ENCODE peak calls at places on chromosome X, in nine cellular contexts. X is vagina, H is SK-N-SH, V is transverse colon, Y is suprapubic skin, R is GM23338, S is breast epithelium, U is esophagus muscularis mucosa, J is prostate gland. B is an unnamed sample.

GRCh38 chrX:45322820-45323219 is 122.1 kb upstream of the DIPK2B start:
- DNase-seq in X (no peak), H (no peak), V (no peak), Y (no peak), R (peak; percentile 0), S (no peak), U (no peak), J (no peak), B (no peak)

GRCh38 chrX:22666441-22666840 is 333.3 kb upstream of the DDX53 start:
- DNase-seq in X (no peak), H (peak; percentile 31), V (no peak), Y (no peak), R (peak; percentile 73), S (no peak), U (no peak), J (no peak), B (no peak)

GRCh38 chrX:84187501-84188319 is at the start of gene RPS6KA6:
- DNase-seq in X (no peak), H (peak; percentile 64), V (peak; percentile 22), Y (peak; percentile 72), R (peak; percentile 53), S (no peak), U (no peak), J (peak; percentile 22), B (no peak)

GRCh38 chrX:119826399-119826959 is 26.3 kb downstream of the UPF3B start:
- DNase-seq in X (no peak), H (no peak), V (no peak), Y (no peak), R (peak; percentile 5), S (no peak), U (no peak), J (no peak), B (no peak)

GRCh38 chrX:155949098-155949497 is 48.4 kb upstream of the IL9R start:
- DNase-seq in X (no peak), H (no peak), V (no peak), Y (no peak), R (no peak), S (no peak), U (no peak), J (no peak), B (no peak)

GRCh38 chrX:10101269-10101668 is 55.5 kb upstream of the CLCN4 start:
- DNase-seq in X (no peak), H (no peak), V (no peak), Y (no peak), R (no peak), S (peak; percentile 37), U (no peak), J (peak; percentile 36), B (no peak)

GRCh38 chrX:150990910-150991309 is 7.8 kb downstream of the HMGB3 start:
- DNase-seq in X (no peak), H (no peak), V (no peak), Y (no peak), R (no peak), S (no peak), U (no peak), J (no peak), B (no peak)

GRCh38 chrX:150119323-150119722 is 181.0 kb upstream of the EOLA2 start:
- DNase-seq in X (no peak), H (no peak), V (no peak), Y (no peak), R (no peak), S (no peak), U (no peak), J (no peak), B (no peak)

GRCh38 chrX:791479-792034 is 161.0 kb downstream of the SHOX start:
- DNase-seq in X (peak; percentile 43), H (no peak), V (no peak), Y (no peak), R (peak; percentile 84), S (no peak), U (no peak), J (no peak), B (no peak)

GRCh38 chrX:41824551-41824950 is 98.8 kb downstream of the CASK start:
- DNase-seq in X (no peak), H (no peak), V (no peak), Y (no peak), R (no peak), S (no peak), U (no peak), J (no peak), B (no peak)

GRCh38 chrX:45824471-45824870 is 623.8 kb upstream of the DIPK2B start:
- DNase-seq in X (no peak), H (peak; percentile 21), V (no peak), Y (no peak), R (peak; percentile 27), S (no peak), U (no peak), J (no peak), B (no peak)

GRCh38 chrX:20373063-20373462 is 106.4 kb upstream of the RPS6KA3 start:
- DNase-seq in X (no peak), H (no peak), V (no peak), Y (no peak), R (no peak), S (no peak), U (no peak), J (no peak), B (no peak)

GRCh38 chrX:13533726-13534125 is 35.7 kb upstream of the EGFL6 start:
- DNase-seq in X (no peak), H (no peak), V (no peak), Y (no peak), R (no peak), S (no peak), U (no peak), J (no peak), B (no peak)

GRCh38 chrX:29941292-29941691 is 274.1 kb upstream of the MAGEB2 start:
- DNase-seq in X (no peak), H (no peak), V (no peak), Y (no peak), R (no peak), S (no peak), U (no peak), J (no peak), B (no peak)

GRCh38 chrX:41558531-41558930 is 111.4 kb downstream of the NYX start:
- DNase-seq in X (no peak), H (peak; percentile 8), V (no peak), Y (no peak), R (peak; percentile 33), S (no peak), U (no peak), J (no peak), B (no peak)

GRCh38 chrX:114049063-114049462 is 534.8 kb upstream of the HTR2C start:
- DNase-seq in X (no peak), H (no peak), V (no peak), Y (no peak), R (no peak), S (no peak), U (no peak), J (no peak), B (no peak)
- TF ChIP-seq POLR2AphosphoS5 in X (no peak), H (no peak), V (no peak), Y (no peak), R (no peak), S (no peak), U (no peak), J (no peak), B (no peak)

DNA sequence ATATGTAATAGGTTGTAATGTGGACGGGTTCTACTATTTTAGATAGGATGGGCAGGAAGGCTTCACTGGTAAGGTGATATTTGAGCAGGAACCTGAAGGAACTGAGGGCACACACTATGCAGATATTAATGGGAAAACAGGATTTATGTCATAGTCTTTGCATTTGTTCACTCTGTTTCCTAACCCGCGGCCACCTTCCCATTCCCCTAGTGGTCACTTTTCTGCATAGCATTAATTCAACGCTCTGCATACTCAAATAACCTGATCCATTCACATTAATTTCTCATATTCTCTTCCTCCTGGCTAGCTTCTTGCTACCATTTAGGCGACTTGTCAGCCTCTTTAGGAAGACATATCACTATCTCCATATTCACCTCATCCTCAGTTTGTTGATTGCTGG is 61.5 kb downstream of the GSPT2 start:
- DNase-seq in X (no peak), H (no peak), V (no peak), Y (no peak), R (peak; percentile 20), S (no peak), U (no peak), J (no peak), B (no peak)
- H3K4me3 ChIP-seq in X (no peak overlapping the region), H (no peak overlapping the region), V (no peak overlapping the region), Y (no peak overlapping the region), R (peak overlapping the region; percentile 59), S (no peak overlapping the region), U (no peak overlapping the region), J (no peak overlapping the region), B (no peak overlapping the region)

DNA sequence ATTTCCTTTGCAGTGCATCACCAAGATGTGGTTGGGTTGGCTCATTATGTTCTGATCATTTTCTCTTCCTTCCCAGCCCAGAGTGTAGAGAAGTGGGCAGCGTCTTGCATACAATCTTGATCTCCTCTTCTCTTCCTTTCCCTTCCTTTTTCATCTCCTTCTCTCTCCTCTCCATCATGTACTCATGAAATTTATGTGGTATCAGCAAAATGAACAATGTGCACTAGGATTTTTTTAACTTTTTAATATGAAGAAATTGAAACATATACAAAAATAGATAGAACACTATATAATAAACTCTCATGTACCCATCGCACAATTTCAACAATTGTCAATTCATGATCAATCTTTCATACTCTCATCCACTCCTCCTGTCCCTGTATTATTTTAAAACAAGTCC is 593.5 kb downstream of the BCOR start:
- DNase-seq in X (no peak), H (no peak), V (no peak), Y (no peak), R (no peak), S (no peak), U (no peak), J (no peak), B (no peak)
- TF ChIP-seq CTCF in X (no peak), H (no peak), V (no peak), Y (no peak), R (no peak), S (no peak), U (no peak), J (no peak), B (no peak)

GRCh38 chrX:30948626-30949025 is 59.6 kb upstream of the TAB3 start:
- DNase-seq in X (no peak), H (no peak), V (no peak), Y (no peak), R (no peak), S (no peak), U (no peak), J (no peak), B (no peak)

GRCh38 chrX:30950391-30950790 is 61.3 kb upstream of the TAB3 start:
- DNase-seq in X (no peak), H (no peak), V (no peak), Y (no peak), R (no peak), S (no peak), U (no peak), J (no peak), B (no peak)

GRCh38 chrX:30949554-30949953 is 60.5 kb upstream of the TAB3 start:
- DNase-seq in X (no peak), H (no peak), V (no peak), Y (no peak), R (peak; percentile 44), S (no peak), U (no peak), J (no peak), B (no peak)

GRCh38 chrX:30955687-30956086 is 66.6 kb upstream of the TAB3 start:
- DNase-seq in X (no peak), H (no peak), V (no peak), Y (no peak), R (no peak), S (no peak), U (no peak), J (no peak), B (no peak)

DNA sequence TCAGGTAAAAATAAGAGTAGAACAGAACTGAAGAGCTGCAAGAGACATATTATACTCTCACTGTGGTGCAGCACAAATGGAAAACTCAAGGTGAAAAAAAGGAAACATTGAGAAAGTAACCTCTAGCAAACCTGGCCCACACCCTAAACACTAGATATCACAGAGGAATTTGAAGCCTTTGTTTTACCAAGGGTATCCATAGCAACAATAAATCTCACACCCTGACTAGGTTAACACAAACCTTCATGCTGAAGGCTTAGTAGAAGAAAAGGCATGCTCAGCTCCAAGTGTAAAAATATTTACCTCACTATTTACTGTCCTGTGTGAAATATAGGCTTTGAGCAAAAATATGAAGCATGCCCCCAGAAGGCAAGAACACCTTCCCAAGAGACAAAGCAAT is 61.9 kb upstream of the TAB3 start:
- DNase-seq in X (no peak), H (no peak), V (no peak), Y (no peak), R (no peak), S (no peak), U (no peak), J (no peak), B (no peak)
- TF ChIP-seq POLR2AphosphoS5 in X (no peak), H (no peak), V (no peak), Y (no peak), R (no peak), S (no peak), U (no peak), J (no peak), B (no peak)

B was measured in stomach.